ENCODE peak calls at places on chromosomes 1 and 21, in six cellular contexts. E is heart right ventricle, P is adrenal gland, L is AG04450, J is trophoblast cell, B is A549. V is an unnamed sample.

GRCh38 chr1:42844592-42845140 is 1.7 kb upstream of the ZNF691 start:
- DNase-seq in P (no peak), J (no peak), L (no peak), B (no peak), E (no peak), V (no peak)

GRCh38 chr1:43835141-43836021 is 98.2 kb upstream of the ARTN start:
- DNase-seq in J (no peak), B (no peak), L (peak; percentile 48), P (peak; percentile 48), E (no peak), V (no peak)

GRCh38 chr1:28470146-28470545 is 35.7 kb upstream of the RCC1 start:
- DNase-seq in J (no peak), P (no peak), B (no peak), L (no peak), E (no peak), V (no peak)

GRCh38 chr1:64686828-64687724 is 57.8 kb upstream of the RAVER2 start:
- DNase-seq in J (peak; percentile 11), B (peak; percentile 73), L (peak; percentile 16), E (no peak), P (peak; percentile 36), V (no peak)

GRCh38 chr1:75125161-75125681 is 9.0 kb upstream of the LHX8 start:
- DNase-seq in E (no peak), P (no peak), J (no peak), B (no peak), L (no peak), V (no peak)

GRCh38 chr1:1349256-1350012 is at the start of gene DVL1:
- DNase-seq in L (peak; percentile 24), J (no peak), E (peak; percentile 79), P (peak; percentile 66), B (peak; percentile 47), V (peak; percentile 83)

GRCh38 chr1:226287587-226287986 is 21.4 kb downstream of the LIN9 start:
- DNase-seq in P (no peak), B (no peak), L (no peak), J (no peak), E (no peak), V (no peak)

GRCh38 chr1:52955129-52955970 is 28.3 kb downstream of the SCP2 start:
- DNase-seq in L (peak; percentile 27), J (no peak), B (peak; percentile 20), P (no peak), E (no peak), V (no peak)

GRCh38 chr1:232793944-232794343 is 11.3 kb upstream of the MAP10 start:
- DNase-seq in B (peak; percentile 31), E (no peak), P (no peak), L (peak; percentile 34), J (no peak), V (no peak)

GRCh38 chr1:8862528-8862927 is 16.0 kb downstream of the ENO1 start:
- DNase-seq in L (no peak), B (peak; percentile 50), P (no peak), E (no peak), J (no peak), V (no peak)

GRCh38 chr1:108708726-108709660 is 3.7 kb upstream of the FNDC7 start:
- DNase-seq in J (no peak), L (no peak), E (no peak), P (no peak), B (peak; percentile 44), V (no peak)

GRCh38 chr1:147773215-147773715 is 12.9 kb upstream of the GJA5 start:
- DNase-seq in E (peak; percentile 25), L (no peak), J (no peak), P (no peak), B (no peak), V (no peak)

GRCh38 chr1:109985251-109986053 is 887 bp downstream of the AHCYL1 start:
- DNase-seq in E (no peak), L (no peak), J (no peak), B (no peak), P (peak; percentile 49), V (no peak)

GRCh38 chr1:28893403-28894102 is 20.8 kb upstream of the EPB41 start:
- DNase-seq in B (no peak), L (no peak), J (no peak), P (no peak), E (no peak), V (no peak)

GRCh38 chr1:47593001-47593568 is 155.2 kb downstream of the FOXD2 start:
- DNase-seq in P (peak; percentile 8), B (no peak), E (no peak), J (no peak), L (no peak), V (no peak)

GRCh38 chr1:156618853-156619581 is at the start of gene HAPLN2:
- DNase-seq in P (no peak), L (no peak), J (no peak), B (peak; percentile 50), E (no peak), V (no peak)

GRCh38 chr21:26451014-26451740 is 121.9 kb downstream of the CYYR1 start:
- DNase-seq in E (no peak), J (no peak), P (no peak), L (no peak), B (no peak), V (no peak)

GRCh38 chr21:37909936-37910335 is 6.3 kb downstream of the KCNJ6 start:
- DNase-seq in J (no peak), B (no peak), P (no peak), E (no peak), L (no peak), V (no peak)

GRCh38 chr1:15945011-15945831 is 30.7 kb downstream of the ZBTB17 start:
- DNase-seq in E (no peak), P (no peak), L (no peak), J (no peak), B (no peak), V (peak; percentile 26)

GRCh38 chr1:153253693-153254092 is 5.8 kb upstream of the LORICRIN start:
- DNase-seq in L (no peak), E (no peak), J (no peak), B (no peak), P (no peak), V (no peak)

GRCh38 chr1:23596382-23597358 is 37.4 kb upstream of the ID3 start:
- DNase-seq in J (no peak), B (no peak), P (no peak), E (no peak), L (no peak), V (no peak)

GRCh38 chr1:85573348-85573747 is 7.2 kb upstream of the CCN1 start:
- DNase-seq in L (no peak), E (no peak), B (peak; percentile 43), P (no peak), J (no peak), V (no peak)

GRCh38 chr1:212607924-212608208 is 695 bp upstream of the ATF3 start:
- DNase-seq in B (no peak), E (peak; percentile 42), P (no peak), L (no peak), J (no peak), V (no peak)

GRCh38 chr21:44761747-44762208 is 39.8 kb downstream of the UBE2G2 start:
- DNase-seq in B (no peak), E (no peak), L (no peak), J (no peak), P (no peak), V (no peak)

GRCh38 chr1:234986750-234987414 is 141.8 kb downstream of the TOMM20 start:
- DNase-seq in B (no peak), L (no peak), J (no peak), P (no peak), E (no peak), V (no peak)

GRCh38 chr1:26582836-26583460 is 53.4 kb downstream of the RPS6KA1 start:
- DNase-seq in L (no peak), E (peak; percentile 27), B (no peak), J (no peak), P (peak; percentile 37), V (no peak)

GRCh38 chr21:45613396-45613795 is 30.1 kb upstream of the PCBP3 start:
- DNase-seq in E (no peak), P (no peak), J (no peak), L (no peak), B (no peak), V (no peak)

GRCh38 chr1:203538726-203539125 is 44.8 kb downstream of the OPTC start:
- DNase-seq in J (no peak), E (no peak), P (no peak), L (no peak), B (no peak), V (no peak)
- H3K4me3 ChIP-seq in J (no peak overlapping the region), E (no peak overlapping the region), P (no peak overlapping the region), L (no peak overlapping the region), B (no peak overlapping the region), V (no peak overlapping the region)

GRCh38 chr1:24927473-24927872 is 2.6 kb downstream of the RUNX3 start:
- DNase-seq in E (no peak), L (no peak), P (no peak), B (no peak), J (no peak), V (no peak)
- H3K4me3 ChIP-seq in E (no peak overlapping the region), L (no peak overlapping the region), P (no peak overlapping the region), B (no peak overlapping the region), J (no peak overlapping the region), V (no peak overlapping the region)

GRCh38 chr1:3711381-3711779 is 40.9 kb upstream of the CCDC27 start:
- DNase-seq in E (no peak), B (no peak), J (no peak), P (no peak), L (no peak), V (no peak)
- H3K4me3 ChIP-seq in E (no peak overlapping the region), B (no peak overlapping the region), J (no peak overlapping the region), P (no peak overlapping the region), L (no peak overlapping the region), V (no peak overlapping the region)

GRCh38 chr1:120178799-120179419 is 2.6 kb upstream of the SEC22B start:
- DNase-seq in P (no peak), E (no peak), B (no peak), J (peak; percentile 18), L (no peak), V (no peak)
- H3K4me3 ChIP-seq in P (no peak overlapping the region), E (no peak overlapping the region), B (no peak overlapping the region), J (no peak overlapping the region), L (no peak overlapping the region), V (no peak overlapping the region)

DNA sequence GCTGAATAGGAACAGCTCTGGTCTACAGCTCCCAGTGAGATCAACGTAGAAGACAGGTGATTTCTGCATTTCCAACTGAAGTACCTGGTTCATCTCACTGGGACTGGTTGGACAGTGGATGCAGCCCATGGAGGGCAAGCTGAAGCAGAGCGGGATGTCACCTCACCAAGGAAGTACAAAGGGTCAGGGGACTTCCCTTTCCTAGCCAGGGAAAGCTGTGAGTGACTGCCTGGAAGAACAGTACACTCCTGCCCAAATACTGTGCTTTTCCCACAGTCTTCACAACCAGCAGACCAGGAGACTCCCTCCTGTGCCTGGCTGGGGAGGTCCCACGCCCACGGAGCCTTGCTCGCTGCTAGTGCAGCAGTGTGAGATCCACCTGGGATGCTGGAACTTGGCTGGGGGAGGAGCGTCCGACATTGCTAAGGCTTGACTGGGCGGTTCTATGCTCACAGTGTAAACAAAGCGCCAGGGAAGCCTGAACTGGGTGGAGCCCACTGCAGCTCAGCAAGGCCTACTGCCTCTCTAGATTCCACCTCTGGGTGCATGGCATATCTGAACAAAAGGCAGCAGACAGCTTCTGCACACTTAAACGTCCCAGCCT is 14.7 kb downstream of the CR1L start:
- DNase-seq in P (no peak), E (no peak), J (no peak), L (no peak), B (no peak), V (no peak)
- H3K4me3 ChIP-seq in P (no peak overlapping the region), E (no peak overlapping the region), J (no peak overlapping the region), L (no peak overlapping the region), B (no peak overlapping the region), V (no peak overlapping the region)

GRCh38 chr1:3650248-3651010 is 526 bp upstream of the WRAP73 start:
- DNase-seq in P (no peak), L (no peak), E (no peak), J (no peak), B (no peak), V (no peak)
- H3K4me3 ChIP-seq in P (peak overlapping the region; percentile 76), L (no peak overlapping the region), E (peak overlapping the region; percentile 97), J (no peak overlapping the region), B (peak overlapping the region; percentile 96), V (peak overlapping the region; percentile 96)

GRCh38 chr1:209849388-209849787 is 21.6 kb downstream of the UTP25 start:
- DNase-seq in E (no peak), L (no peak), B (no peak), J (no peak), P (no peak), V (no peak)
- H3K4me3 ChIP-seq in E (no peak overlapping the region), L (no peak overlapping the region), B (no peak overlapping the region), J (no peak overlapping the region), P (no peak overlapping the region), V (no peak overlapping the region)

V was measured in ovary.